ENCODE peak calls at places on chromosomes 4 and X, in four cellular contexts. B is uterus, Z is astrocyte, X is tibial artery. E is an unnamed sample.

GRCh38 chr4:125243835-125244397 is 70.8 kb upstream of the FAT4 start:
- DNase-seq in B (no peak), Z (peak), X (no peak), E (no peak)

GRCh38 chr4:98601719-98602118 is 56.7 kb downstream of the TSPAN5 start:
- DNase-seq in B (no peak), Z (peak), X (no peak), E (no peak)

GRCh38 chrX:131634900-131635299 is 91.0 kb downstream of the OR13H1 start:
- DNase-seq in B (no peak), Z (no peak), X (no peak), E (no peak)

GRCh38 chr4:110514889-110515479 is 39.0 kb downstream of the ENPEP start:
- DNase-seq in B (no peak), Z (peak), X (no peak), E (peak)

GRCh38 chr4:177367336-177367735 is 57.7 kb downstream of the NEIL3 start:
- DNase-seq in B (no peak), Z (peak), X (no peak), E (peak)

GRCh38 chr4:151771664-151772063 is 10.9 kb upstream of the GATB start:
- DNase-seq in B (no peak), Z (no peak), X (no peak), E (peak)

GRCh38 chrX:98028691-98029090 is 1145.0 kb downstream of the RPA4 start:
- DNase-seq in B (no peak), Z (no peak), X (no peak), E (no peak)

GRCh38 chr4:109412805-109413204 is 20.8 kb upstream of the SEC24B start:
- DNase-seq in B (no peak), Z (no peak), X (no peak), E (no peak)

GRCh38 chrX:8820910-8821527 is 19.8 kb upstream of the FAM9A start:
- DNase-seq in B (no peak), Z (no peak), X (no peak), E (peak)

GRCh38 chr4:148831945-148832344 is 389.7 kb upstream of the NR3C2 start:
- DNase-seq in B (no peak), Z (peak), X (no peak), E (peak)

GRCh38 chr4:8703857-8704495 is 111.4 kb downstream of the CPZ start:
- DNase-seq in B (peak), Z (no peak), X (peak), E (no peak)

GRCh38 chrX:17741123-17741511 is 3.8 kb downstream of the SCML1 start:
- DNase-seq in B (no peak), Z (no peak), X (no peak), E (no peak)

GRCh38 chrX:30144971-30145731 is 70.2 kb upstream of the MAGEB2 start:
- DNase-seq in B (no peak), Z (no peak), X (no peak), E (no peak)

GRCh38 chr4:7761720-7762119 is 177.9 kb downstream of the AFAP1 start:
- DNase-seq in B (peak), Z (peak), X (peak), E (peak)

GRCh38 chr4:1096841-1097240 is 16.5 kb downstream of the RNF212 start:
- DNase-seq in B (no peak), Z (no peak), X (no peak), E (no peak)

GRCh38 chrX:74578137-74578536 is 36.3 kb downstream of the RLIM start:
- DNase-seq in B (no peak), Z (no peak), X (no peak), E (no peak)

GRCh38 chrX:68990948-68991347 is 162.1 kb downstream of the EFNB1 start:
- DNase-seq in B (no peak), Z (no peak), X (no peak), E (no peak)

GRCh38 chr4:185716008-185716976 is 95.7 kb downstream of the SORBS2 start:
- DNase-seq in B (no peak), Z (no peak), X (no peak), E (no peak)

GRCh38 chr4:78057600-78058560 is 757 bp downstream of the FRAS1 start:
- DNase-seq in B (peak), Z (peak), X (peak), E (peak)

GRCh38 chrX:123173833-123174232 is 10.2 kb upstream of the GRIA3 start:
- DNase-seq in B (no peak), Z (no peak), X (no peak), E (no peak)

GRCh38 chrX:4932790-4933189 is 1219.3 kb upstream of the PRKX start:
- DNase-seq in B (no peak), Z (peak), X (no peak), E (no peak)

GRCh38 chr4:68373513-68373912 is 23.6 kb upstream of the YTHDC1 start:
- DNase-seq in B (peak), Z (peak), X (peak), E (peak)

GRCh38 chr4:118276551-118276950 is 76.3 kb downstream of the PRSS12 start:
- DNase-seq in B (no peak), Z (no peak), X (no peak), E (no peak)

GRCh38 chr4:152780267-152780811 is 585 bp downstream of the ARFIP1 start:
- DNase-seq in B (no peak), Z (peak), X (no peak), E (peak)

GRCh38 chr4:56215901-56216300 is 171.4 kb downstream of the AASDH start:
- DNase-seq in B (peak), Z (peak), X (no peak), E (peak)

GRCh38 chr4:62014982-62015739 is 815.0 kb downstream of the ADGRL3 start:
- DNase-seq in B (no peak), Z (no peak), X (no peak), E (no peak)

GRCh38 chr4:113635739-113636437 is 125.7 kb downstream of the CAMK2D start:
- DNase-seq in B (no peak), Z (peak), X (no peak), E (peak)

GRCh38 chrX:17414839-17415238 is 39.8 kb downstream of the NHS start:
- DNase-seq in B (no peak), Z (no peak), X (peak), E (no peak)

GRCh38 chr4:6474053-6474568 is 1.7 kb upstream of the PPP2R2C start:
- DNase-seq in B (no peak), Z (no peak), X (no peak), E (no peak)

GRCh38 chr4:188930822-188931221 is 791.6 kb downstream of the TRIML1 start:
- DNase-seq in B (no peak), Z (no peak), X (no peak), E (no peak)

GRCh38 chrX:95539041-95539440 is 1145.6 kb upstream of the DIAPH2 start:
- DNase-seq in B (no peak), Z (no peak), X (no peak), E (no peak)

GRCh38 chr4:85932371-85933305 is 427.2 kb downstream of the MAPK10 start:
- DNase-seq in B (no peak), Z (peak), X (no peak), E (peak)

GRCh38 chrX:154384284-154384892 is 5.3 kb downstream of the EMD start:
- DNase-seq in B (peak), Z (no peak), X (no peak), E (no peak)

GRCh38 chr4:124428648-124429047 is 283.9 kb downstream of the ANKRD50 start:
- DNase-seq in B (no peak), Z (no peak), X (no peak), E (no peak)

GRCh38 chrX:39238017-39238416 is 436.8 kb downstream of the MID1IP1 start:
- DNase-seq in B (no peak), Z (no peak), X (no peak), E (no peak)

GRCh38 chrX:39247536-39247935 is 446.3 kb downstream of the MID1IP1 start:
- DNase-seq in B (no peak), Z (no peak), X (no peak), E (no peak)

GRCh38 chrX:39244146-39244545 is 442.9 kb downstream of the MID1IP1 start:
- DNase-seq in B (no peak), Z (no peak), X (no peak), E (no peak)

GRCh38 chrX:39245024-39245423 is 443.8 kb downstream of the MID1IP1 start:
- DNase-seq in B (no peak), Z (no peak), X (no peak), E (no peak)

GRCh38 chrX:39242187-39242586 is 440.9 kb downstream of the MID1IP1 start:
- DNase-seq in B (no peak), Z (peak), X (no peak), E (no peak)
- TF ChIP-seq CTCF in B (peak), Z (peak), X (peak), E (peak)

DNA sequence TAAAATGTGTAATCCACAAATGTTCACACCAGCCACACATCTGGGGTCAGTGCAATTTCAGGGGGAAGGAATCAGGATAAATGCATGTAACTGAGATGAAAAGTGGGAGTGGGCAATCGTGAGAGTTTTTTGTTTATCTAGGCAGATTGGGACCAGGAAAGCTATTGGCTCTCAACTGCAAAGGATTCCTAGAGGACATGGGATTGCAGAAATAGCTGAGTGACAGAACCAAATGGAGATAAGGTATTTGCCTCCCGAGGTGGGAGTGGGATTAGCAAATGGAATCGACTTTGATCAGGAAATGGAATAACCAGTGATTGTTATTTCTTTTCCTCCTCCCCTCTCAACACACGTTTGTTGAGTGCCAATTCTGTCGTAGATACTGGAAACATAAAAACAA is 38.9 kb upstream of the GJB1 start:
- DNase-seq in B (no peak), Z (no peak), X (no peak), E (no peak)
- H3K4me3 ChIP-seq in B (no peak), Z (no peak), X (no peak), E (no peak)

GRCh38 chrX:102765794-102766193 is 45.3 kb downstream of the GPRASP3 start:
- DNase-seq in B (peak), Z (peak), X (no peak), E (peak)
- TF ChIP-seq CTCF in B (no peak), Z (no peak), X (no peak), E (no peak)

GRCh38 chrX:10146350-10146749 is 10.4 kb upstream of the CLCN4 start:
- DNase-seq in B (no peak), Z (no peak), X (no peak), E (peak)
- H3K4me3 ChIP-seq in B (no peak), Z (no peak), X (no peak), E (no peak)

DNA sequence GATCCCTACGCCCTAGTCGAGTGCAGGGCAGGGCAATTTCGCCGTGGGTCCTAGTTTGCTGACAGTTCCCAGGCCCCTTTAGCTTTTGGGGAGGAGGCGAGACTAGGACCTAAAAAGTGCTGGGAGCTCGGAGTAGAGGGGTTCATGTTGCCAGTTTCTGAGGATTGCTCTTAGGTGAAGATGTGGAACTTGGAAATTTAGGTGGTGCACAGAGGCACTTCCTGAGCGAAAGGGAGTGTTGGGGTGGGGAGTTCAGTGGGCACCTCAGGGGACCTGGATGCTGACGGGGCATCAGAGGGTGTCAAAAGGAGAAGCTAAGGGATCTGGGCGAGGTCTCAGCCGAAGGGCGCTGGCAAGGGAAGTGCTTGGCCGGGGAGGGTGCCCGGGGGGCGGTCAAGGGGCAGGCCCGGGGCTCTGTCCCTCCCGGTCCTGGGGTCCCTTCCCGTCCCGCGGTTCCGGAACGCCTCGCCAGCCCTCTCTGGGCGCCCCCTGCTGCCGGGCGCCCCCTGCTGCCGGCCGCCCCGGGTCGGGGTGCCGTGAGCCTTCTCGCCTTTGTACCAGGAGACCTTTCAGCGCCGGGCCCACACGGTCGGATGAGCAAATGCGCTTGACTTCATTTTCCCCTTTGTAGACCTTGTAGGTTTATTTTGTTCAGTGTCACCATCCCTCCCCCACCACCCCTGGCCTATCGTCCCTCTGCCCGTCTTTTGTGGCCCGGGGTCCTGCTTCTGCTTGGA is 3.0 kb upstream of the PHOX2B start:
- DNase-seq in B (no peak), Z (no peak), X (no peak), E (no peak)
- TF ChIP-seq CTCF in B (no peak), Z (no peak), X (no peak), E (no peak)

GRCh38 chr4:41670530-41670929 is 78.0 kb downstream of the PHOX2B start:
- DNase-seq in B (no peak), Z (no peak), X (no peak), E (no peak)
- H3K4me3 ChIP-seq in B (no peak), Z (no peak), X (no peak), E (no peak)

DNA sequence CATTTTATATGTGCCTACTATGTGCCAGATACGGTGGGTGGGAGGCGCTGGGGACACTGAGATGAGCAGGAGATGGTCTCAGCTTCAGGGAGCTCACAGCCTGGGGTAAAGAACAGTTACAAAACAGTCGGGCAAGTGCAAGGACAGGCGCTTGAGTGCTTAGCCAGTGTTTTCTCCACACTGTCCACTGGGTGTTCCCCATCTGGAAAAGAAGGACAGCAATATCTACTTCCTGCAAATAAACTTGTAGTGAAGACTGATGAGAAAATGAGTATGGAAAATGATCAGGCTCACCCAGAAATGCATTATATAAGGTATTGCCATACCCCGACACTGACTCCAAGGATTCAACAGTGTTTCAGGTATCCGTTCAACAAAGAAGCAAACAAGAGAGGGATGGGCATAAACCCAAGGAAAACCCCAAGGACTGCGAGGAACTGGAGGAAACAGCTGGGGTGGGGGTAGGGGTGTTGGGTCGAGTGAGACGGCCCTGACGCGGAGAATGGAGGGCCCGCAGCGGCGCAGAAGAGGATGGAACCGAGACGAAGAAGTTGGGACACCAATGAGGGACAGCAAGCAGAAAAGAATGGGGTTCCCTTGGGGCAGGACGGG is 805 bp downstream of the TMEM185A start:
- DNase-seq in B (no peak), Z (peak), X (no peak), E (peak)
- TF ChIP-seq CTCF in B (no peak), Z (peak), X (no peak), E (peak)

GRCh38 chr4:41215155-41215554 is 813 bp upstream of the APBB2 start:
- DNase-seq in B (no peak), Z (no peak), X (no peak), E (no peak)

GRCh38 chr4:41214158-41215146 is at the start of gene APBB2:
- DNase-seq in B (peak), Z (peak), X (peak), E (peak)

GRCh38 chr4:41213563-41214157 is 682 bp downstream of the APBB2 start:
- DNase-seq in B (peak), Z (no peak), X (no peak), E (no peak)

GRCh38 chr4:41209901-41210300 is 4.4 kb downstream of the APBB2 start:
- DNase-seq in B (no peak), Z (no peak), X (no peak), E (no peak)

GRCh38 chr4:41212221-41213203 is 1.8 kb downstream of the APBB2 start:
- DNase-seq in B (peak), Z (peak), X (peak), E (peak)
- H3K4me3 ChIP-seq in B (peak), Z (peak), X (peak), E (peak)

GRCh38 chr4:73341454-73341853 is 62.6 kb upstream of the ALB start:
- DNase-seq in B (no peak), Z (peak), X (no peak), E (peak)
- TF ChIP-seq CTCF in B (peak), Z (peak), X (no peak), E (peak)

DNA sequence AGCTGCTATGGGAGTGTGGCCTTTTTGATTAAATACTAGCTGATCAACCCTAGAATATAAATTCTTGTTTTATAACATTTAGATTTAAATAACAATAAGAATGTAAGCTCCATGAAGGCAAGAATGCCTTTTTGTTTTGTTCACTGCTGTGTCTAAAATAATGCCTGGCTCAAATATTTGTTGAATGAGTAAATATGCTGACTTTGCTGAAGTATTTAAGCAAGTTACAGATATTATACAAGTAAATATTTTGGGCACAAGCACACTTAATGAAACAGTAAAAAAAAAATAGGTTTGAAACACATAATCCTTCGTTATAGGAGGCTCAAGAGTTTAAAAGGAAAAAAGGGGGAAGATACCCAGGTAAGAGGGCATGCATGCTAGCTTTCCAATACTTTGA is 24.1 kb downstream of the FABP2 start:
- DNase-seq in B (no peak), Z (no peak), X (no peak), E (no peak)
- H3K4me3 ChIP-seq in B (no peak), Z (peak), X (peak), E (peak)

E was measured in AG10803.